ENCODE peak calls at places on chromosomes 4 and X, in seven cellular contexts. S is right atrium auricular region, K is pancreas, R is ascending aorta, H is mesenchymal stem cell, N is hepatocyte, C is right lobe of liver. U is an unnamed sample. For H3K4me1, the result is how much of the 10 kb centered on the place peaks cover.

GRCh38 chr4:155339588-155339987 is 37.2 kb downstream of the MAP9 start:
- DNase-seq in R (no peak), K (no peak), N (peak), C (no peak), S (no peak), H (no peak), U (peak)

GRCh38 chr4:128793859-128794667 is 15.4 kb upstream of the JADE1 start:
- DNase-seq in K (no peak), C (peak), N (no peak), R (no peak), H (peak), S (no peak), U (no peak)

GRCh38 chr4:135124196-135124595 is 922.6 kb upstream of the PABPC4L start:
- DNase-seq in C (no peak), K (no peak), H (no peak), N (no peak), R (no peak), S (no peak), U (no peak)

GRCh38 chr4:76364763-76365162 is 56.2 kb downstream of the CCDC158 start:
- DNase-seq in H (no peak), N (no peak), R (no peak), K (no peak), C (no peak), S (no peak), U (no peak)

GRCh38 chr4:99652596-99653436 is 4.8 kb downstream of the C4orf54 start:
- DNase-seq in H (no peak), S (no peak), R (no peak), K (peak), C (no peak), N (no peak), U (no peak)

GRCh38 chrX:148854351-148854750 is 353.9 kb downstream of the AFF2 start:
- DNase-seq in R (no peak), K (no peak), S (no peak), C (no peak), H (no peak), N (no peak), U (no peak)

GRCh38 chr4:52201705-52202104 is 150.6 kb downstream of the SPATA18 start:
- DNase-seq in N (no peak), H (no peak), K (no peak), R (no peak), C (no peak), S (no peak), U (no peak)

GRCh38 chr4:139740531-139741041 is 75.0 kb downstream of the MGST2 start:
- DNase-seq in N (peak), R (no peak), H (peak), C (peak), S (peak), K (no peak), U (peak)

GRCh38 chr4:157713342-157713741 is 459.5 kb downstream of the GASK1B start:
- DNase-seq in S (no peak), H (no peak), K (no peak), C (no peak), N (no peak), R (no peak), U (peak)

GRCh38 chr4:41796545-41797210 is 48.2 kb upstream of the PHOX2B start:
- DNase-seq in S (no peak), N (no peak), R (no peak), K (no peak), H (no peak), C (no peak), U (no peak)

GRCh38 chr4:130563185-130563890 is 1467.4 kb downstream of the C4orf33 start:
- DNase-seq in N (peak), S (peak), C (no peak), K (peak), R (no peak), H (peak), U (peak)

GRCh38 chr4:139134403-139134802 is 42.6 kb downstream of the ELF2 start:
- DNase-seq in K (no peak), N (no peak), R (no peak), H (no peak), C (no peak), S (no peak), U (no peak)

GRCh38 chr4:4415806-4416805 is 29.2 kb downstream of the NSG1 start:
- DNase-seq in H (no peak), K (peak), R (no peak), C (no peak), S (no peak), N (no peak), U (no peak)

GRCh38 chr4:81982846-81983540 is 390.8 kb downstream of the HNRNPD start:
- DNase-seq in S (no peak), R (no peak), H (no peak), N (no peak), C (no peak), K (no peak), U (no peak)

GRCh38 chr4:8322794-8323704 is 53.5 kb downstream of the HTRA3 start:
- DNase-seq in C (peak), S (peak), R (no peak), H (no peak), K (no peak), N (no peak), U (no peak)

GRCh38 chr4:83329521-83330105 is 5.0 kb downstream of the HPSE start:
- DNase-seq in N (peak), K (no peak), S (no peak), H (no peak), R (no peak), C (no peak), U (no peak)

GRCh38 chrX:132940727-132941162 is 17.7 kb downstream of the HS6ST2 start:
- DNase-seq in S (no peak), C (no peak), K (no peak), R (no peak), N (no peak), H (peak), U (no peak)

GRCh38 chrX:17535229-17535628 is 160.2 kb downstream of the NHS start:
- DNase-seq in R (no peak), K (no peak), C (peak), H (no peak), S (no peak), N (peak), U (peak)

DNA sequence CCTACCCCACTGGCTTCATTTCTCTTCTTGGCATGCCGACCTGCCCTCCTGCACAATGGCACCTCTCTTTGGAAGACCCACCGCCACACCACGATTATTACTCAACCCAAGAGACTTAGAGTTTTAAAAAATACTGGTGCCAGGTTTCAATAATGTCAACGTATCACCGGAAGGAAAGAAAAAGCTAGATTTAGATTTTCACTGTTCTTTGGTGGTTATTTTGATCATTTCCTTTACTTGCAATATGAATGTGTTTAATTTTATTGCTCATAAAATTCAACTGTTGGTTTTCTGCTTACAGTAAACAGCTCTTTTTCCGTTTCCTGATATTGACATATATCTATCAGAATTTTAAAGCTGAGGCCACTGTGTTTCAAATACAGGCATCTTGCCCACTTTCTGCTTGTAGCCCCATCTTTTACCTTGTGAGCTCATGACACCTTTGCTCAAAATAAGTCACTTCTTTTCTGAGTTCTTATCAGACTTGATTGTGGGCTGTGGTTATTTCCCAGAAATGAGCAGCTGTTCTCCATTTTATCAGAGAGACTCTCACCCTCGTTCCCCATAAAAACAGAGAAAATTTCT is 439.1 kb downstream of the INPP4B start:
- DNase-seq in S (no peak), C (no peak), R (no peak), K (no peak), H (no peak), N (no peak), U (peak)
- H3K4me1 ChIP-seq in S (under half), C (under half), R (under half), K (under half), H (under half), N (under half), U (under half)

GRCh38 chrX:49286136-49286535 is 16.5 kb downstream of the PPP1R3F start:
- DNase-seq in S (no peak), R (no peak), C (no peak), N (no peak), K (no peak), H (no peak), U (no peak)

GRCh38 chrX:49286581-49286980 is 16.9 kb upstream of the GAGE10 start:
- DNase-seq in K (no peak), R (no peak), S (no peak), H (no peak), N (no peak), C (no peak), U (no peak)

GRCh38 chrX:49278081-49278480 is 8.5 kb downstream of the PPP1R3F start:
- DNase-seq in H (no peak), N (no peak), K (no peak), S (no peak), C (no peak), R (no peak), U (no peak)

GRCh38 chrX:49284212-49284611 is 14.6 kb downstream of the PPP1R3F start:
- DNase-seq in N (no peak), H (no peak), C (no peak), S (no peak), K (no peak), R (no peak), U (no peak)

GRCh38 chrX:49282647-49283011 is 13.0 kb downstream of the PPP1R3F start:
- DNase-seq in C (no peak), H (peak), N (peak), S (no peak), K (no peak), R (no peak), U (no peak)
- H3K4me1 ChIP-seq in C (under half), H (under half), N (under half), S (under half), K (under half), R (under half), U (under half)

GRCh38 chrX:1492421-1493012 is 39.8 kb upstream of the ASMTL start:
- DNase-seq in S (peak), R (no peak), C (peak), K (no peak), N (no peak), H (no peak), U (no peak)
- H3K4me1 ChIP-seq in S (under half), R (under half), C (under half), K (under half), N (under half), H (under half), U (under half)

GRCh38 chrX:50814701-50815476 is 895 bp upstream of the SHROOM4 start:
- DNase-seq in K (no peak), N (peak), S (no peak), R (no peak), H (peak), C (no peak), U (peak)
- H3K4me1 ChIP-seq in K (under half), N (under half), S (under half), R (under half), H (under half), C (under half), U (under half)

DNA sequence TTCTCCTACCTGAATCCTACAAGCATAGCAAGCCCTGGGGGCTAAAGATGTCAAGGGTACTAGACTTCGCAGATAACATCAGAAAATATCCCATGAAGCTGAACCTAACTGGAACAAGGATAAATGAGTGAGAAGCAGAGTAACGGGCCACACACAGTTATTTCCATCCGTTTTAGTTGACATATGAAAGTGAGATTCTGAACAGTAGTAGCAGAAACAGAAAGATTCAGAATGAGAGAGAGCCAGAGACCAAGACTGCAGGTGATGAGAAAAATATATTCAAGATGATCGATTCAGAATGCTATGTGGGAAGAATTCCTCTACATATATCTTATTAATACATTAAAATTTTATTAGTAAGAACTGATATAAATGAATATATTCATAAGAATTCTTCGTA is 165.1 kb downstream of the TSPAN5 start:
- DNase-seq in R (no peak), H (no peak), C (no peak), N (no peak), S (no peak), K (no peak), U (no peak)
- H3K4me1 ChIP-seq in R (under half), H (under half), C (under half), N (under half), S (under half), K (under half), U (under half)

GRCh38 chr4:183096276-183096965 is 2.6 kb upstream of the WWC2 start:
- DNase-seq in R (no peak), H (peak), S (no peak), C (no peak), N (no peak), K (no peak), U (no peak)
- H3K4me1 ChIP-seq in R (under half), H (under half), S (under half), C (under half), N (under half), K (under half), U (under half)

GRCh38 chr4:118964891-118965411 is 76.3 kb downstream of the SYNPO2 start:
- DNase-seq in K (no peak), R (no peak), N (no peak), S (no peak), C (no peak), H (peak), U (no peak)

GRCh38 chr4:118968813-118969212 is 80.2 kb downstream of the SYNPO2 start:
- DNase-seq in N (no peak), S (no peak), H (peak), C (no peak), K (no peak), R (no peak), U (peak)

GRCh38 chr4:118969359-118969758 is 80.7 kb downstream of the SYNPO2 start:
- DNase-seq in K (no peak), R (no peak), C (peak), N (peak), S (peak), H (peak), U (peak)

GRCh38 chr4:118967393-118967792 is 78.7 kb downstream of the SYNPO2 start:
- DNase-seq in C (no peak), S (peak), R (no peak), H (peak), N (no peak), K (no peak), U (no peak)

GRCh38 chr4:118968006-118968405 is 79.4 kb downstream of the SYNPO2 start:
- DNase-seq in N (peak), R (no peak), K (no peak), S (peak), H (peak), C (peak), U (peak)
- H3K4me1 ChIP-seq in N (under half), R (half or more), K (under half), S (under half), H (under half), C (under half), U (under half)

DNA sequence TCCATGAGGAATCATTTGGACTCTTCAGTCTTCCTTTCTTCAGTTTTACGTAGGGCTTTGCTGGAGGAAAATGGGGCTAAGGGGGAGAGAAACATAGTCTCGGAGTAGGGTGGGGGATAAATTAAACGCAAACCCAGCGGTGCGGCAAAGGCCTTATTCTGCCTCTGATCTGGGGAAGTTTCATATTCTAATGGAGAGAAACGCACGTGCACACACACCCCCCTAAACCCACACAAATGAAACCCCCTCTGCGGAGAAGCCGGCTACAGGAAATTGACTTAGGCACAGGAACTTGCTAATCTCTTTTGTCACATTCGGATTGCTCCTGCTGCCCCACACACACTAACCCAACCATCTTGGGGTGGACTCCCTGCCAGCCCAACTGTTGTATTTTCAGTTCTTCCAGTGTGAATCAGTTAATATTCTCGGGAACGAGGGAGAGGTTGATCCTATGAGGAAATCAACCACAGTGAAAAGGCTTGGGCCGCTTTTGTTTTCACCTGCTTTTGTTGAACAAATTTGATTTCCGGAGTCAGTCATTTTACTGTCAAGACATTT is at the start of gene RHOH:
- DNase-seq in S (no peak), C (no peak), H (no peak), N (no peak), R (no peak), K (no peak), U (peak)
- H3K4me1 ChIP-seq in S (under half), C (under half), H (under half), N (under half), R (under half), K (under half), U (under half)

DNA sequence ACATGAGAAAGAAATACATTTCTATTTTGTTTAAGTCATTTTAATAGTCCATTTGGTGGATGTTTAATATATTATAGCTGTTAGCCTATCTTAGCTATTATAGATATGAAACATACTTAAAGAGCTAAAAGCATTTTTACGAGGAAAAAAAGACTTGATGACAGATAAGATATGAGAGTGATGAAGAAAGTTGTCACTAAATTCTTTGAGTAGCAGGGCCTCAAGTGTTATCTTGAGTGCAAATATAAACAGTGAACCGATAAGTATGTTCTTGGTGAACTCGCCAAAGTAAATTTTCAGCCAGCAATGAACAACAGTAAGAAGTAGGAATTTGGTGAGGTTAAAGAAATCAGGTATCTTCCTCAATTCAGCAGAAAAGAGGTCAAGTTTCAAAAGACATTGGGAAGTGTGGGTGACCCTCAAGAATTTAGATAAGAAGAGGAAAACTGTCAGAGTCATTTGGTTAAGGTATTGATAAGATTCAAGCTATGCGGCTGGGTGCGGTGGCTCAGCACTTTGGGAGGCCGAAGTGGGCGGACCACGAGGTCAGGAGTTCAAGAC is 471.8 kb upstream of the FTHL17 start:
- DNase-seq in H (no peak), C (no peak), S (no peak), R (no peak), K (no peak), N (no peak), U (no peak)
- H3K4me1 ChIP-seq in H (under half), C (under half), S (under half), R (under half), K (under half), N (under half), U (under half)